ENCODE peak calls at places on chromosomes 13 and 19, in six cellular contexts. B is hepatocyte, V is HCT116, T is neural progenitor cell, M is PC-3, O is MM.1S. N is an unnamed sample.
A peak's percentile ranks its signal among the peaks of the same experiment; 100 is the strongest.

GRCh38 chr19:17889609-17890214 is 18.0 kb downstream of the SLC5A5 start:
- DNase-seq in B (peak; percentile 79), V (no peak), T (peak; percentile 87), M (peak; percentile 67), O (no peak), N (no peak)

GRCh38 chr13:113122571-113123225 is at the start of gene F10:
- DNase-seq in B (peak; percentile 92), V (peak; percentile 50), T (peak; percentile 72), M (no peak), O (no peak), N (no peak)

GRCh38 chr13:36297600-36298338 is at the start of gene CCDC169:
- DNase-seq in B (peak; percentile 81), V (no peak), T (peak; percentile 84), M (peak; percentile 44), O (peak; percentile 60), N (no peak)

GRCh38 chr13:41645313-41645712 is 188.0 kb downstream of the RGCC start:
- DNase-seq in B (peak; percentile 53), V (no peak), T (no peak), M (peak; percentile 62), O (no peak), N (no peak)

GRCh38 chr13:21719463-21719862 is 48.6 kb downstream of the FGF9 start:
- DNase-seq in B (no peak), V (no peak), T (no peak), M (no peak), O (no peak), N (no peak)

GRCh38 chr19:38152461-38153379 is 71.3 kb downstream of the DPF1 start:
- DNase-seq in B (no peak), V (no peak), T (no peak), M (peak; percentile 63), O (no peak), N (no peak)

GRCh38 chr13:51315658-51316057 is 23.8 kb upstream of the SERPINE3 start:
- DNase-seq in B (no peak), V (no peak), T (peak; percentile 20), M (no peak), O (no peak), N (no peak)

GRCh38 chr19:31350033-31350692 is 927 bp upstream of the TSHZ3 start:
- DNase-seq in B (peak; percentile 52), V (no peak), T (peak; percentile 38), M (no peak), O (no peak), N (no peak)

GRCh38 chr13:38821753-38822551 is 135.1 kb downstream of the FREM2 start:
- DNase-seq in B (no peak), V (no peak), T (no peak), M (no peak), O (peak; percentile 64), N (no peak)

GRCh38 chr19:32677657-32678056 is 2.0 kb downstream of the RGS9BP start:
- DNase-seq in B (peak; percentile 75), V (no peak), T (peak; percentile 96), M (no peak), O (no peak), N (no peak)

GRCh38 chr13:113887700-113888201 is 23.9 kb upstream of the GAS6 start:
- DNase-seq in B (no peak), V (no peak), T (no peak), M (no peak), O (no peak), N (no peak)

DNA sequence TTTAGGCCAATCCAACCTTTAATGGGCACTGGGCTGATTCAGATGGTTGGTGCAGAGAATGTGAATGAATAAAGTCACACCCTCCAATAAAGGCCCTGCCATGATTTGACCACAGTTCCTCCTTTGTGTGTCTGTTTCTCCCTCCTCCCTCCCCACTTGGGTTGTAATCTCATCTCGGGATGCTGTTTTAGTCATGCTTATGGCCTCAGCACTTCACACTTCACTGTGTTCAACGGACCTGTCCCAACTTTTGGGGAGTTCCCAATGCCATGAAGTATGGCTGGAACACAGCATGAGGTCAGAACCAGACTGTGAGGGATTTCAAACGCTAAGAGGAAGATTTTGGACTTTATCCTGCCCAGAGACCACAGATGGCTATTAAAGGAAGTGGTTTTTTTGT is 5.6 kb upstream of the RAB8A start:
- DNase-seq in B (no peak), V (no peak), T (no peak), M (no peak), O (no peak), N (peak; percentile 28)
- H3K9me3 ChIP-seq in B (no peaks in the 10 kb centered on the region), V (no peaks in the 10 kb centered on the region), T (no peaks in the 10 kb centered on the region), M (no peaks in the 10 kb centered on the region), O (no peaks in the 10 kb centered on the region), N (no peaks in the 10 kb centered on the region)

DNA sequence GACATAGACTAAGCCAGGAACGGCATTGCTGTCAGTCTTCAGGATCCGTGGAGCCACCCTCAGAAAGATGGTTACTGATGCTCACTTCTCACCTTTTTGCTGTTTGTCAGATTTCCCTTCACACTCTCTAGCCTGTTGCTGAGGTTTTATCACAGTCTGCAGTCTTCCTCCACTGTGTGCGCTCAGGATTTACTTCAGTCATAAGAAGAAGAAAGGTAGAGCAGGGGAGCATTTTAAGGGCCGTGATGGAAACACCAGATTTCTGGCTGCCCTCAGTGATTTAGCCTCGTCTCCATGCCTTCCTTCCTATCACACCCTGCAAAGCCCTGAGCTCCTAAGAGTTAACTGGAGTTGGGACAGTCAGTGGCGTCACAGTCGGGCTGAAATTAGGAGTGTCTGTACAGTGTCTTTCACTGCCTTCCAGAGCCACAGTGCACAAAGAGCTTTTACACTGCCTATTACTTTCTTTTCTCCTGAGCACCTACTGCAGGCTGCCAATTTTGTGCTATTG is 60.0 kb upstream of the GPR183 start:
- DNase-seq in B (no peak), V (no peak), T (no peak), M (no peak), O (no peak), N (no peak)
- TF ChIP-seq EZH2phosphoT487 in B (no peak), V (no peak), T (no peak), M (no peak), O (no peak), N (no peak)

DNA sequence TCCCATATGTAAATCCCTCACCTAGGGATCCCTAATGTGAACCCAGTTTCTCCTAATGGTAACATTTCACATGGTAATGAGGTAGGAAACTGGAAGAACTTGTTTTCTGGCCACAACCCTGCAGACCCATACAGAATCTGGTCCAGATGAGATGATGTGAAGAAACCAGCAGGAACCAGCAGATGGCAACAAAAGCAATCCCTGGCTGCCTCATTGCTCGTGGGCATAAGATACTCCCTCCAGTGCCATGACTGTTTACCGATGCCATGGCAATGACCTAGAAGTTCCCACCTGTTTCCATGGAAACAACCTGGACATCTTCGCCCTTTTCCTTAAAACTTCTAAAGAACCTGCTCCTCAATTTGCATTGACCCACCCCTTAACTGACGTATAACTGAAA is 1.4 kb upstream of the CD209 start:
- DNase-seq in B (no peak), V (peak; percentile 50), T (no peak), M (peak; percentile 82), O (no peak), N (no peak)
- TF ChIP-seq CTCF in B (peak; percentile 15), V (peak; percentile 51), T (no peak), M (peak; percentile 77), O (peak; percentile 24), N (peak; percentile 59)

GRCh38 chr19:9498183-9498902 is at the start of gene ZNF560:
- DNase-seq in B (no peak), V (no peak), T (no peak), M (no peak), O (no peak), N (no peak)

DNA sequence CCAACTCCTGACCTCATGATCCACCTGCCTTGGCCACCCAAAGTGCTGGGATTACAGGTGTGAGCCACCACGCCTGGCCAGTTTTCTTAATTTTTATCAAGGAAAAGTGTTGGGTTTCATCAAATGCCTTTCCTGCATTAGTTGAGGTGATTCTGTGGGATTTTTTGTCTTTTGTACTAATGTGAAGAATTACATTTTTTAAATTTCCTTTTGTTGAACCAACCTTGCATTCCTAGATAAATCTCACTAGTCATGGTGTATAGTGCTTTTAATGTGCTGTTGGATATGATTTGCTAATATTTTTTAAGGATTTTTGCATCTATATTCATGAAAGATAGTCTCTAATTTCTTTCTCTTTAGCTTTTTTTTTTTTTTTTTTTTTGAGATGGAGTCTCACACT is 2.4 kb upstream of the ZNF560 start:
- DNase-seq in B (no peak), V (no peak), T (no peak), M (no peak), O (no peak), N (no peak)
- H3K9me3 ChIP-seq in B (no peaks in the 10 kb centered on the region), V (peaks cover 8% of the 10 kb centered on the region), T (peaks cover 16% of the 10 kb centered on the region), M (peaks cover 48% of the 10 kb centered on the region), O (no peaks in the 10 kb centered on the region), N (peaks cover 7% of the 10 kb centered on the region)

GRCh38 chr13:45195421-45195820 is 5.4 kb downstream of the KCTD4 start:
- DNase-seq in B (no peak), V (no peak), T (no peak), M (no peak), O (no peak), N (no peak)

GRCh38 chr13:45196091-45196490 is 4.8 kb downstream of the KCTD4 start:
- DNase-seq in B (no peak), V (no peak), T (no peak), M (no peak), O (no peak), N (no peak)

GRCh38 chr13:45196622-45197021 is 4.2 kb downstream of the KCTD4 start:
- DNase-seq in B (no peak), V (no peak), T (no peak), M (peak; percentile 63), O (peak; percentile 20), N (no peak)

GRCh38 chr13:45191874-45192273 is 9.0 kb downstream of the KCTD4 start:
- DNase-seq in B (no peak), V (no peak), T (no peak), M (no peak), O (no peak), N (no peak)

DNA sequence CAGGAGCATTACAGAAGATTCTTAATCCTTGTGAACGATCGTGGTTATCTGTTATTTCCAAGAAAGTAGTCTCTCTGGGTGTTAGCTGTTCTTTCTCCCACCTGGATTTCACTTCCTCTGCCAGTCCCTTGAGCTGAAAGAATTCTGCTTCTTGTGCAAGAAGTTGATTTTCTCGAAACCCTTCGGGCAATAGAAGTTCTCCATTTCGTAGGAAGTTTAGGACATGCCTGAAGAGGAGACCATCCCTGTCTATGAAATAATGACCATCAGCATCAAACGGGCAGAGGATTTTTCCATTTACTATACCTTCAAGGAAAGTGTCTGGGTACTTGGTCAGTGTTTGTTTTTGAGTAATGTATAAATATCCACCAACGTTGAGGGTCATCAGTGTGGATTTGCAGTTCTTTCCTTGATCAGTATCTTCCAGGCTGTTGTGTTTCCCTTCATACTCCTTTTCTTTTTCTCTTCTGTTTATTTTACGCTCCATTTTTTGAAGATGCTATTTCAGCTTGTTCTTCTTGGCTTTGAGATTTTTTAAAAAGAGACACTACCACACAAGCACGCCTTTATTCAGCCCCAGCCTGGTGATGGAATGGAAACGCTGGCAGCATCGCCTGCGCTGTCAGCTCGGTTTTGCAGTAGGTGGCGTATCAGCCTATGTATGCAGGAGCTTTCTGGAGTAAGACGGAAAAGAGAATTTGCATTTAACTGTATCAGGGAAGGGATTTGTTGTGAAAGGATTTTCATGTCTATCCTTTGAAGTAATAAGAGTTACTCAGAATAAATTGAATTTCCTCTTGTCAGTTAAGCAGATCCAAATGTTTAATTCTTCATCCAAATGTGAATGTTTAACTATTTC is 6.5 kb downstream of the KCTD4 start:
- DNase-seq in B (peak; percentile 35), V (no peak), T (peak; percentile 49), M (no peak), O (no peak), N (no peak)
- TF ChIP-seq EZH2phosphoT487 in B (no peak), V (no peak), T (no peak), M (no peak), O (no peak), N (no peak)

N was measured in OCI-LY7.